ENCODE peak calls at places on chromosomes 6 and 20, in six cellular contexts. One of them, this sample, is unnamed.

GRCh38 chr6:31597006-31597405 is 4.2 kb upstream of the NCR3 start:
- DNase-seq in left lung: no peak
- DNase-seq in CD4-positive, alpha-beta memory T cell: peak
- DNase-seq in cardiac muscle cell: peak
- DNase-seq in A673: peak
- DNase-seq in ovary: no peak
- DNase-seq in this sample: peak

GRCh38 chr6:134701301-134701700 is 248.6 kb downstream of the ALDH8A1 start:
- DNase-seq in CD4-positive, alpha-beta memory T cell: no peak
- DNase-seq in ovary: no peak
- DNase-seq in A673: no peak
- DNase-seq in left lung: no peak
- DNase-seq in cardiac muscle cell: no peak
- DNase-seq in this sample: no peak

GRCh38 chr20:37341632-37342031 is 4.3 kb upstream of the SRC start:
- DNase-seq in ovary: peak
- DNase-seq in left lung: peak
- DNase-seq in CD4-positive, alpha-beta memory T cell: no peak
- DNase-seq in cardiac muscle cell: no peak
- DNase-seq in A673: no peak
- DNase-seq in this sample: no peak

GRCh38 chr20:36205026-36205425 is 31.3 kb upstream of the AAR2 start:
- DNase-seq in cardiac muscle cell: no peak
- DNase-seq in ovary: no peak
- DNase-seq in left lung: no peak
- DNase-seq in CD4-positive, alpha-beta memory T cell: no peak
- DNase-seq in A673: no peak
- DNase-seq in this sample: no peak

GRCh38 chr6:2733736-2734480 is 16.8 kb downstream of the MYLK4 start:
- DNase-seq in ovary: no peak
- DNase-seq in A673: no peak
- DNase-seq in left lung: no peak
- DNase-seq in CD4-positive, alpha-beta memory T cell: no peak
- DNase-seq in cardiac muscle cell: no peak
- DNase-seq in this sample: no peak

GRCh38 chr20:40959325-40960092 is 69.1 kb upstream of the TOP1 start:
- DNase-seq in left lung: no peak
- DNase-seq in ovary: no peak
- DNase-seq in CD4-positive, alpha-beta memory T cell: no peak
- DNase-seq in cardiac muscle cell: no peak
- DNase-seq in A673: no peak
- DNase-seq in this sample: no peak

GRCh38 chr6:73564578-73565345 is 43.9 kb upstream of the EEF1A1 start:
- DNase-seq in CD4-positive, alpha-beta memory T cell: no peak
- DNase-seq in left lung: no peak
- DNase-seq in ovary: no peak
- DNase-seq in cardiac muscle cell: no peak
- DNase-seq in A673: no peak
- DNase-seq in this sample: no peak

GRCh38 chr6:47603995-47604394 is 94.4 kb upstream of the ADGRF4 start:
- DNase-seq in ovary: no peak
- DNase-seq in left lung: no peak
- DNase-seq in A673: no peak
- DNase-seq in cardiac muscle cell: peak
- DNase-seq in CD4-positive, alpha-beta memory T cell: no peak
- DNase-seq in this sample: no peak

GRCh38 chr20:33474963-33475362 is 14.9 kb upstream of the CBFA2T2 start:
- DNase-seq in left lung: no peak
- DNase-seq in ovary: no peak
- DNase-seq in CD4-positive, alpha-beta memory T cell: no peak
- DNase-seq in cardiac muscle cell: no peak
- DNase-seq in A673: no peak
- DNase-seq in this sample: no peak

GRCh38 chr20:21174425-21175239 is 48.8 kb downstream of the KIZ start:
- DNase-seq in A673: no peak
- DNase-seq in CD4-positive, alpha-beta memory T cell: no peak
- DNase-seq in left lung: no peak
- DNase-seq in ovary: no peak
- DNase-seq in cardiac muscle cell: no peak
- DNase-seq in this sample: no peak

GRCh38 chr6:105263685-105264298 is 84.0 kb upstream of the POPDC3 start:
- DNase-seq in A673: no peak
- DNase-seq in cardiac muscle cell: no peak
- DNase-seq in CD4-positive, alpha-beta memory T cell: no peak
- DNase-seq in left lung: no peak
- DNase-seq in ovary: no peak
- DNase-seq in this sample: no peak

GRCh38 chr6:100001915-100002388 is 7.9 kb upstream of the MCHR2 start:
- DNase-seq in ovary: peak
- DNase-seq in left lung: no peak
- DNase-seq in CD4-positive, alpha-beta memory T cell: peak
- DNase-seq in A673: peak
- DNase-seq in cardiac muscle cell: peak
- DNase-seq in this sample: peak

DNA sequence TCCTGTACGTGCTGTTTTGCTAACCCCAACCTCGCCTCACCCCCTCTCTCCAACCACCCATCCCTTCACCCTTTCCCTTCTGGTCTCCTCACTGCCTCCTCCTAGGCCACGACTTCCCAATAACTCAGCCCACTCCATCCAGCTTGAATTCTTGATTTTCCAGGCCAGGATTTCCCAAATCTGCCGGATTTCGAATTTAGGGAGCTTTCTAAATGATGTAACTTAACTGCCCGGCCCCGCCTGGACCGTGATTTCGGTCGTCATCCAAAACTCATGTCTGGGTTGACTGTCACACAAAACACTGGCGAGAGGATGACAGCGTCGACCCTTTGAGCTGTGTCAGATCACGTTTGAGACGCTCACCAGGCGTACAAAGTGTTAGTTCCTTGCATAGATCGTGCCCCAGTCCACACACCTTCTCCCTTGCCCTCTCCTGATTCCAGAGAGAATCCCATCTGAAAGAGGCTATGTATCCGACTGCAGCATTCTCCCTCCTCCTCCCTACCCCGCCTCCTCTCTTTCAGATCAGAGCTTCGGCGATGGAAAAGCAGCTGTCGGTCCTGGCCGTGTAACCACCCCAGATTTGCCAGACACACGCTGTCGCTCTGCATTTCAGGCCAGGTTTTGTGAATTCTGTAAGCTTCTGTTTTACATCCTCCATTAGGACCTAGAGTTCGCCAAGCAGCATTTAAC is 168.2 kb downstream of the GPX5 start:
- DNase-seq in ovary: no peak
- DNase-seq in A673: no peak
- DNase-seq in CD4-positive, alpha-beta memory T cell: no peak
- DNase-seq in cardiac muscle cell: no peak
- DNase-seq in left lung: no peak
- DNase-seq in this sample: no peak
- H3K4me3 ChIP-seq in ovary: no peak
- H3K4me3 ChIP-seq in A673: no peak
- H3K4me3 ChIP-seq in CD4-positive, alpha-beta memory T cell: no peak
- H3K4me3 ChIP-seq in cardiac muscle cell: peak
- H3K4me3 ChIP-seq in left lung: no peak
- H3K4me3 ChIP-seq in this sample: no peak

DNA sequence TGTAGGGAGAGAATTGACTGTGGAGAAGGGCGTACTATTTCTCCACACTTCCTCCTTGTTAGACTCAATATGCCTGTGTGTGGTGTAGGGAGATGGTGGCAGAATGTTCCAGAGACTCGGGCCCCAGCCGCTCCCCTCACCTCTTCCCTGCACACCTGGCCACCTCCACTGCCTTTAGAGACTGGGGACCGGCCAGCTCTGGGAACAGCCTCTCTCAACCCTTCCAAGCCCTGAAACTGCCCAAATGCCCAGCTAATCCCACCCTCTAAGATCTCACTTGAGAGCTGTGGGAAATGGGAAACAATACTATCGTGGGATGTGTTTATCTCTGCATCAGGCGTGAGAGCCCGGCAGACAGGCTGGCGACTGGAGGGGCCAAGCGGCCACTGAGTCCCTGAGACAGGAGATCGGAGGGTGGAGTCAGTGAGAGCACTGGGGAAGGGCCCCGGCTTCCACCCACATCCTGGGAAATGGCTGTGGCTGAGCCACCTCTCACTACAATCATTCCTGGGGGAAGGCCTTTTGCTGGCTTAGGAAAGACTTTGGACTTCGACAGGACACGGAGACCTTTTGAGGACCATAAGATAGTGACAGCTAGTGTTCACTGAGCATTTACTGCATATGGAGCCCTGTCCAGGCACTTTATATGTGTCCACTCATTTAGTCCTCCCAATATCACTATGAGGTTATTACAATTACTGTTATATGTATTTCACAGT is 31.0 kb upstream of the MRPS18A start:
- DNase-seq in A673: no peak
- DNase-seq in cardiac muscle cell: no peak
- DNase-seq in left lung: no peak
- DNase-seq in CD4-positive, alpha-beta memory T cell: no peak
- DNase-seq in ovary: no peak
- DNase-seq in this sample: no peak
- H3K27ac ChIP-seq in A673: no peak
- H3K27ac ChIP-seq in cardiac muscle cell: no peak
- H3K27ac ChIP-seq in left lung: no peak
- H3K27ac ChIP-seq in CD4-positive, alpha-beta memory T cell: no peak
- H3K27ac ChIP-seq in ovary: no peak
- H3K27ac ChIP-seq in this sample: no peak

DNA sequence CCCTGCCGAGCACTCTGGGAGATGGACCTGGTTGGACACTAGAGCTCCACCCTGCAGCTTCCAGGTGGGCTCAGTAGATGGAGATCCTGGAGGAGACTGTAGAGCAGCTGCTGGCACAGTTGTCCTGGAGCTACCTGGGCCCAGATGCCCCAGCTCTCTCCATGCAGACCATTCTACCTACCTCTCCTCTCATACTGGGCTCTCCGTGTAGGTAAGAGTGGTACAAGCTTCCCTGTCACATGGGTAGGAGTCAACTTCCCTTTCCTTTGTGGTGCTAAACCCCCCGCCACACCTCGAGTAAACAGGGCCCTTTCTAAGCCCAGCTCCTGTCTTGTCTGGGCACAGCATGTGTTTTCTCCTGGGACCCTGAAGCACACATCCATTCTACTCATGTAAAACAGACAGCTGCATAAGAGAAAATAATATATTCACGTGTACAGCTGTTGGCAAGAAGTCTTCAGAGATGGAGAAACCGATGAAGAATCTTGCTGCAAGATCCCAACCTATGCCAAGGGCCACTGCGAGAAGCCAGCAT is 108.1 kb upstream of the DUSP22 start:
- DNase-seq in cardiac muscle cell: no peak
- DNase-seq in CD4-positive, alpha-beta memory T cell: no peak
- DNase-seq in A673: no peak
- DNase-seq in left lung: no peak
- DNase-seq in ovary: no peak
- DNase-seq in this sample: no peak
- H3K4me3 ChIP-seq in cardiac muscle cell: no peak
- H3K4me3 ChIP-seq in CD4-positive, alpha-beta memory T cell: no peak
- H3K4me3 ChIP-seq in A673: no peak
- H3K4me3 ChIP-seq in left lung: no peak
- H3K4me3 ChIP-seq in ovary: no peak
- H3K4me3 ChIP-seq in this sample: no peak

GRCh38 chr6:139325686-139326085 is 33.9 kb upstream of the TXLNB start:
- DNase-seq in CD4-positive, alpha-beta memory T cell: no peak
- DNase-seq in A673: no peak
- DNase-seq in left lung: no peak
- DNase-seq in cardiac muscle cell: no peak
- DNase-seq in ovary: no peak
- DNase-seq in this sample: no peak
- H3K27ac ChIP-seq in CD4-positive, alpha-beta memory T cell: no peak
- H3K27ac ChIP-seq in A673: no peak
- H3K27ac ChIP-seq in left lung: no peak
- H3K27ac ChIP-seq in cardiac muscle cell: no peak
- H3K27ac ChIP-seq in ovary: no peak
- H3K27ac ChIP-seq in this sample: peak

This sample was measured in HL-60.